ENCODE peak calls at places on chromosomes 3 and 15, in eight cellular contexts. I is GM23248, B is HepG2, G is PC-3, F is fibroblast of lung, A is K562, C is GM23338, P is IMR-90. L is an unnamed sample. For H4K20me1, the result is how much of the 10 kb centered on the place peaks cover.

GRCh38 chr3:81249540-81250029 is 511.9 kb downstream of the GBE1 start:
- DNase-seq in F (peak), A (no peak), I (peak), B (peak), C (peak), G (peak), P (peak), L (no peak)

GRCh38 chr15:101710806-101711205 is 13.5 kb downstream of the TARS3 start:
- DNase-seq in B (peak), C (peak), I (peak), G (no peak), A (no peak), P (peak), F (no peak), L (no peak)

GRCh38 chr3:193903976-193904375 is 232.0 kb upstream of the HES1 start:
- DNase-seq in C (no peak), G (no peak), A (no peak), P (no peak), I (no peak), B (no peak), F (no peak), L (no peak)

GRCh38 chr15:25793354-25794050 is 69.6 kb downstream of the ATP10A start:
- DNase-seq in G (no peak), A (no peak), C (no peak), F (no peak), B (no peak), P (no peak), I (no peak), L (no peak)

GRCh38 chr3:123661973-123662372 is 77.1 kb upstream of the HACD2 start:
- DNase-seq in I (no peak), A (no peak), F (no peak), G (no peak), B (no peak), P (no peak), C (no peak), L (no peak)

GRCh38 chr3:87503901-87504498 is 227.6 kb upstream of the POU1F1 start:
- DNase-seq in A (peak), I (peak), C (peak), P (peak), G (peak), B (peak), F (peak), L (peak)

GRCh38 chr15:63507878-63508818 is 3.8 kb downstream of the USP3 start:
- DNase-seq in A (no peak), B (no peak), F (no peak), P (no peak), G (no peak), C (no peak), I (no peak), L (no peak)

GRCh38 chr3:115146032-115146417 is 1.1 kb downstream of the ZBTB20 start:
- DNase-seq in P (peak), I (peak), A (peak), C (peak), B (peak), F (peak), G (peak), L (peak)

GRCh38 chr3:134846943-134847342 is 51.9 kb downstream of the EPHB1 start:
- DNase-seq in B (peak), P (peak), A (no peak), C (peak), I (peak), G (peak), F (peak), L (no peak)

GRCh38 chr15:88450125-88450798 is 16.9 kb downstream of the MRPL46 start:
- DNase-seq in C (peak), A (peak), I (peak), B (peak), F (peak), P (peak), G (peak), L (peak)

GRCh38 chr15:99511865-99512632 is 53.7 kb upstream of the MEF2A start:
- DNase-seq in P (no peak), C (no peak), F (peak), B (no peak), I (peak), A (no peak), G (no peak), L (peak)

GRCh38 chr15:52673312-52673711 is 5.9 kb downstream of the ATOSA start:
- DNase-seq in C (no peak), G (peak), B (no peak), A (no peak), I (peak), F (no peak), P (peak), L (no peak)

GRCh38 chr15:75751116-75751875 is 38.6 kb upstream of the CSPG4 start:
- DNase-seq in B (no peak), F (no peak), G (no peak), I (no peak), C (no peak), A (no peak), P (no peak), L (no peak)
- H3K4me2 ChIP-seq in B (no peak), F (no peak), G (no peak), I (no peak), C (no peak), A (no peak), P (no peak), L (no peak)

DNA sequence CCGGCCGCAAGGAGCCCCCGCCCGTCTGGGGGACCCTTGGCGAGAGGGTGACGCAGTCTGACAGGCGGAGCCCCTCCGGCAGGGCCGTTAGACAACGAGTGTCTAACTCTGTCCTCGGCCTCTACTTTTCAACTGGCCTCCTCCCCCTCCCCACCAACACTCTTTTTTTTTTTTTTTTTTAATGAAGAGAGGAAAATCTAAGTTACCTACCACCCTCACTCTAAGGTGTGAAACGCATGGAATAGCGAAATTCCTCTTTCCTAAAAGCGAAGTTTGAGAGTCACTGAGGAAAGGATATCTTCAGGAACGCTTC is 521 bp upstream of the SUSD5 start:
- DNase-seq in C (no peak), F (no peak), I (no peak), P (no peak), G (no peak), A (no peak), B (no peak), L (no peak)
- H3K4me3 ChIP-seq in C (peak), F (peak), I (peak), P (peak), G (no peak), A (no peak), B (no peak), L (no peak)

GRCh38 chr3:181712505-181713299 is 977 bp downstream of the SOX2 start:
- DNase-seq in P (no peak), C (no peak), G (no peak), I (peak), B (no peak), F (no peak), A (no peak), L (no peak)

GRCh38 chr3:181711325-181712135 is at the start of gene SOX2:
- DNase-seq in P (peak), I (peak), G (peak), F (no peak), C (peak), A (peak), B (peak), L (no peak)

GRCh38 chr3:181713673-181714270 is 2.0 kb downstream of the SOX2 start:
- DNase-seq in C (no peak), F (no peak), G (no peak), P (no peak), B (no peak), A (no peak), I (no peak), L (no peak)

GRCh38 chr3:181712190-181712504 is 422 bp downstream of the SOX2 start:
- DNase-seq in C (no peak), F (no peak), I (no peak), B (no peak), G (no peak), P (no peak), A (no peak), L (no peak)

DNA sequence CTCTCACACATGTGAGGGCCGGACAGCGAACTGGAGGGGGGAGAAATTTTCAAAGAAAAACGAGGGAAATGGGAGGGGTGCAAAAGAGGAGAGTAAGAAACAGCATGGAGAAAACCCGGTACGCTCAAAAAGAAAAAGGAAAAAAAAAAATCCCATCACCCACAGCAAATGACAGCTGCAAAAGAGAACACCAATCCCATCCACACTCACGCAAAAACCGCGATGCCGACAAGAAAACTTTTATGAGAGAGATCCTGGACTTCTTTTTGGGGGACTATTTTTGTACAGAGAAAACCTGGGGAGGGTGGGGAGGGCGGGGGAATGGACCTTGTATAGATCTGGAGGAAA is 1.5 kb downstream of the SOX2 start:
- DNase-seq in F (no peak), B (no peak), I (no peak), G (no peak), C (no peak), P (no peak), A (no peak), L (no peak)
- H4K20me1 ChIP-seq in F (under half), B (under half), I (under half), G (under half), C (under half), P (under half), A (under half), L (under half)

GRCh38 chr3:48596676-48597407 is 1.7 kb upstream of the COL7A1 start:
- DNase-seq in I (no peak), F (no peak), G (no peak), B (no peak), A (no peak), C (no peak), P (no peak), L (no peak)
- H3K4me2 ChIP-seq in I (no peak), F (no peak), G (no peak), B (no peak), A (no peak), C (no peak), P (no peak), L (no peak)

GRCh38 chr3:159840900-159841299 is 147.7 kb upstream of the IL12A start:
- DNase-seq in P (no peak), I (no peak), F (peak), A (no peak), C (no peak), B (no peak), G (peak), L (no peak)
- H3K4me3 ChIP-seq in P (no peak), I (no peak), F (peak), A (no peak), C (peak), B (no peak), G (no peak), L (no peak)

GRCh38 chr3:177071496-177072156 is 125.7 kb downstream of the TBL1XR1 start:
- DNase-seq in I (no peak), F (no peak), C (no peak), B (no peak), P (no peak), G (no peak), A (no peak), L (no peak)
- H4K20me1 ChIP-seq in I (under half), F (under half), C (half or more), B (under half), P (half or more), G (under half), A (under half), L (half or more)

GRCh38 chr15:48354694-48355303 is 23.6 kb downstream of the DUT start:
- DNase-seq in G (no peak), A (no peak), C (no peak), I (peak), P (peak), B (peak), F (no peak), L (no peak)

GRCh38 chr15:48358681-48359152 is 27.5 kb downstream of the DUT start:
- DNase-seq in P (peak), B (no peak), F (peak), I (peak), C (no peak), G (peak), A (no peak), L (no peak)

GRCh38 chr15:48355377-48355776 is 24.1 kb downstream of the DUT start:
- DNase-seq in B (peak), I (peak), A (no peak), F (peak), P (peak), C (no peak), G (no peak), L (no peak)

GRCh38 chr15:48360841-48361240 is 29.6 kb downstream of the DUT start:
- DNase-seq in I (peak), F (no peak), G (peak), B (no peak), A (no peak), C (peak), P (peak), L (no peak)

DNA sequence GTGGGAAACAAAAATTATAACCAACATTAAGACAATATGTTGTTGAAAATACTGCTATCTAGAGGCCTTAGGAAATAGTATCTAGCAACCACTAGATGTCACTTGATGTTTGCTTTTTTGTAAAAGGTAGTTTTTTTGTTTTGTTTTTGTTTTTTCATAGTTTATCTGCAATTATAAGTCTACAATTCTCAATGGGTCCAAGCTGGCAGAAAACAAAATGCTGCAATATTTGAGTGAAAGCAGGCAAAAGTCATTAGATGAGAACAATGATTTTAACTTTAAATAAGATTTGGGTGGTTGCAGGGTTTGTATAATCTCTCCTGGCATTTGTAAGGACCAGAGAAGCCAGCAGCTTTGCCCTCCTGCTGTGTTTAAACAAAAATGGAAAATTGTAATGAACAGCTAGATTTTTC is 27.0 kb downstream of the DUT start:
- DNase-seq in P (peak), B (no peak), A (no peak), F (peak), C (peak), G (peak), I (peak), L (no peak)
- H3K4me2 ChIP-seq in P (peak), B (no peak), A (no peak), F (peak), C (no peak), G (peak), I (peak), L (no peak)

DNA sequence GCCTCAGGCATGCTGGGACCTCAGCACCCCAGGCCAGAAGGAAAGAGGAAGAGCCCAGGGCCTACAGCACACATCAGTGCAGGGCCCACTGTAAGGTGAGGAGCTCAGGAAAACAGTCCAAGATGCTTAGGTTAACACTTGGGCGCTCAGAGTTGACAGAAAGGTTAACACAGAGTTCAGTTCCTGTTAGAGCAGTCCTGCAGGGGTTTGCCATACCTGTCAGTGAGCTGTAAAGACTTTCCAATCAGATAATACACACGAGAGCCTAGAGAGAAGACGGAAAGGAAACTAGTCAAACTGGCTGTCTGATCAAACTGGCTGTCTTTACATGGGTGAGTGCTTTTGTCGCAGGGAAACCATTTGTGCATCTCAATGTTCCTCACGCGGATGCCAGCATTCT is 61.4 kb upstream of the ARHGEF26 start:
- DNase-seq in P (no peak), C (peak), I (peak), A (no peak), B (no peak), F (no peak), G (peak), L (no peak)
- H3K4me3 ChIP-seq in P (no peak), C (no peak), I (no peak), A (no peak), B (no peak), F (no peak), G (no peak), L (no peak)

GRCh38 chr3:197227780-197228574 is 70.4 kb downstream of the DLG1 start:
- DNase-seq in F (peak), B (no peak), P (no peak), C (no peak), G (no peak), I (no peak), A (no peak), L (no peak)

GRCh38 chr3:197222816-197223419 is 75.5 kb downstream of the DLG1 start:
- DNase-seq in P (no peak), B (no peak), F (no peak), A (no peak), C (no peak), I (no peak), G (no peak), L (no peak)

GRCh38 chr3:197226179-197226578 is 72.2 kb downstream of the DLG1 start:
- DNase-seq in G (no peak), F (no peak), I (no peak), P (no peak), B (no peak), C (peak), A (no peak), L (no peak)

GRCh38 chr3:197225579-197225978 is 72.8 kb downstream of the DLG1 start:
- DNase-seq in I (no peak), A (no peak), F (no peak), B (no peak), P (no peak), G (no peak), C (no peak), L (no peak)

DNA sequence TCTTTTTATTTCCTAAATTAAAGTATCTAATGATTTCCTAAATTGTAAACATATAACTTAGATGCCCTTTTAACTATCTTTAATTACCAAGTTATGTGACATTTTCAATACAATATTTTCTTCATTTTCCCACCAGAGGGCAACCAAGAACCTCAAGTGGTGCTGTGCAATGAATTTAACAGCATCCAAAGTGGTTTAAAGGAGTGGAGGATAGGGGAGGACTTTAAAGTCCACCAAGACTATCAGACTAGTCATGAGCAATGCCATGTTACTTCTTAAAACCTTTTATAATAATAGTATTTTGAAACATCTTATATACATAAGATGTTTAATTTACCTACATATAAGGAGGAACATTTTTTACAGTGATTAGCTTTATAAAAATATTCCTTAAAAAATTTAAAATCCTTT is 74.4 kb downstream of the DLG1 start:
- DNase-seq in B (peak), P (peak), I (peak), G (peak), F (peak), C (peak), A (peak), L (peak)
- H4K20me1 ChIP-seq in B (under half), P (under half), I (under half), G (under half), F (under half), C (under half), A (under half), L (under half)

DNA sequence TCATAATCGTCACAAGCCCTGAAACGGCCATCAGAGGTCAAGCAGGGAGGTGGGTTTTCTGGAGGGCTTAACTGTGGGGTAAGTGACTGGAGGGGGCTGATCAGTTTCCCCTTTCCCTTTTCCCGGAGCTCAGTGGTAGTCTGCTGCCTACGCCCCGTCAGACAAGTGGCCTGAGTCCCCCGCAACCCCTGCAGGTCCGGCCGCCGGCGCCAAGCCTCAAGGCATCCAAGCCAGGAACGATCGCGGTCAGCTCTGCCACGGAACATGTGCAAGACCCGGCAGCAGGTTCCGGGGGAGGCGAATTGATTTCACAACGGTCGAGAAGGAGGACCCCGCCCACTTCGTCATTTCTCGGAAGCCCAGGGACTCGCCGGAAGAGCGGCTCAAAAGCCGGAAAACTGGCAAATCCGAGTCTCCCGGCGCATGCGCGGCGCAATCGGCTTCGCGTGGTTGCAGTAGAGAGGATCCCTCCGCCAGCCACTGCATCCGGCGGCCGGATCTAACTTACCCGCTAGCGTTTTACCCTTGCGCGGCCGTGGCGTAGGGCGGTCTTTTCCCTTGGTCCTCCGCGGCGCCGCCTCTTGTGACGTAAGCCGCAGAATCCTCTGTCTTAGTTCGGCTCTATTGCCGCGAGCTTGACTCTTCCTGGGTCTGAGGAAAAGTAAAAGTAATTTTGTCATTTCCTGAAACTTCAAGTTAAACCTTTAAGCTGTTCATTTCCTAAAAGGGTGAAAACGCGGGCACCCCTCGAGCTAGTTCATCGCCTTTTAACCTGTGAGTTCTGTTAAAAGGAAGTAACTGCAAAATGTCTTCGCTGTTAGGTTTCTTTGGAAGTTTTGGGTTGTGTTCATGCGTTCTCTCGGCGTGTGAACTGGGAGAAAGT is 14.9 kb upstream of the CCNL1 start:
- DNase-seq in G (peak), F (peak), I (peak), P (peak), C (peak), B (peak), A (peak), L (peak)
- H3K4me2 ChIP-seq in G (peak), F (peak), I (peak), P (peak), C (peak), B (peak), A (peak), L (peak)

L was measured in DND-41.